ENCODE peak calls at places on chromosomes 3 and 15, in six cellular contexts. X, T, B, N, G and V are unnamed samples. For H3K27me3, the result is how much of the 10 kb centered on the place peaks cover.

GRCh38 chr15:23642413-23643044 is 5.1 kb downstream of the MAGEL2 start:
- DNase-seq in X (peak), T (peak), B (peak), N (no peak), G (no peak), V (peak)

GRCh38 chr3:9808345-9809037 is 1.6 kb upstream of the TTLL3 start:
- DNase-seq in X (no peak), T (peak), B (peak), N (no peak), G (no peak), V (no peak)

GRCh38 chr3:50248387-50248786 is 12.4 kb downstream of the GNAI2 start:
- DNase-seq in X (no peak), T (no peak), B (no peak), N (no peak), G (no peak), V (no peak)

GRCh38 chr3:137709011-137709601 is 55.0 kb upstream of the SOX14 start:
- DNase-seq in X (no peak), T (no peak), B (no peak), N (no peak), G (no peak), V (no peak)

GRCh38 chr15:77014137-77015081 is 19.5 kb downstream of the PSTPIP1 start:
- DNase-seq in X (no peak), T (peak), B (no peak), N (no peak), G (no peak), V (no peak)

GRCh38 chr15:38401716-38402115 is 52.2 kb upstream of the FAM98B start:
- DNase-seq in X (no peak), T (no peak), B (no peak), N (no peak), G (no peak), V (no peak)

GRCh38 chr15:80514071-80514780 is 110.0 kb downstream of the ARNT2 start:
- DNase-seq in X (no peak), T (no peak), B (no peak), N (no peak), G (no peak), V (no peak)

GRCh38 chr15:63491116-63491817 is 13.1 kb upstream of the USP3 start:
- DNase-seq in X (no peak), T (peak), B (no peak), N (no peak), G (no peak), V (no peak)

GRCh38 chr3:57961177-57961827 is 46.9 kb upstream of the FLNB start:
- DNase-seq in X (no peak), T (no peak), B (no peak), N (no peak), G (no peak), V (no peak)

GRCh38 chr3:8640223-8640622 is 4.4 kb downstream of the SSUH2 start:
- DNase-seq in X (no peak), T (no peak), B (no peak), N (no peak), G (no peak), V (no peak)
- H3K27me3 ChIP-seq in X (under half), T (under half), B (under half), N (under half), G (under half), V (under half)

GRCh38 chr3:124576565-124577493 is 153.4 kb upstream of the UMPS start:
- DNase-seq in X (no peak), T (no peak), B (no peak), N (no peak), G (no peak), V (no peak)
- TF ChIP-seq CTCF in X (no peak), T (no peak), B (no peak), N (peak), G (no peak), V (no peak)

GRCh38 chr3:129007792-129008191 is 6.7 kb downstream of the EFCC1 start:
- DNase-seq in X (no peak), T (no peak), B (no peak), N (no peak), G (no peak), V (no peak)
- H3K27me3 ChIP-seq in X (under half), T (under half), B (under half), N (under half), G (under half), V (under half)

DNA sequence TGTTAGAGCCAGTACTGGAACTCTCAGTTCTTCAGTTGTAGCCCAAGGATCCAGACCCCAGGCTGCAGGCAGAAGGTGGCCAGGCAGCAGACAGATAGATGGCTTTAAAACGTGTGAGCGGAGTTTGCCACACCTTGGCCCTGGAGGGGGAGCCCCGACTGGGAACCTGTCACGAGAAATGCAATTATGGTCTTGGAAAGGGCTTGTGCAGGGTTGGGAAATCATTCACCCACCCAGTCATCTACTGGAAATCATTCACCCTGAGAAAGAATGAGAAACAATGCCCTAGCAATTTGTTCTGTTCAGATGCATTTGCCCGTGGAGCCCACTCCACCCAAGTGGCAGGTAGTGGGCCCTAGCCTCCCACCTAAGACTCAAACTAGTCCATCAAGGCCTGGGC is 127.7 kb downstream of the FBLN2 start:
- DNase-seq in X (no peak), T (no peak), B (no peak), N (no peak), G (no peak), V (no peak)
- TF ChIP-seq CTCF in X (no peak), T (no peak), B (no peak), N (no peak), G (no peak), V (no peak)

GRCh38 chr15:69631005-69631404 is 178.4 kb downstream of the RPLP1 start:
- DNase-seq in X (no peak), T (no peak), B (no peak), N (no peak), G (no peak), V (no peak)
- H3K27me3 ChIP-seq in X (under half), T (under half), B (under half), N (under half), G (under half), V (under half)